ENCODE peak calls at places on chromosome 20, in six cellular contexts. J is esophagus squamous epithelium; R is sigmoid colon; F is neuronal stem cell; M is aorta; Y is CD4-positive, alpha-beta T cell. Z is an unnamed sample.

GRCh38 chr20:10622657-10623418 is 51.0 kb downstream of the JAG1 start:
- DNase-seq in Y (no peak), R (peak), J (no peak), M (peak), F (no peak), Z (no peak)

GRCh38 chr20:7859371-7859802 is 80.9 kb downstream of the HAO1 start:
- DNase-seq in M (no peak), J (no peak), Y (no peak), R (no peak), F (peak), Z (no peak)

GRCh38 chr20:52150440-52151258 is 40.9 kb downstream of the ZFP64 start:
- DNase-seq in F (peak), R (no peak), J (no peak), Y (peak), M (no peak), Z (no peak)

GRCh38 chr20:52130406-52130805 is 61.2 kb downstream of the ZFP64 start:
- DNase-seq in R (no peak), J (no peak), F (no peak), M (no peak), Y (no peak), Z (no peak)

GRCh38 chr20:44648579-44648978 is 2.9 kb downstream of the ADA start:
- DNase-seq in J (no peak), Y (no peak), R (no peak), F (no peak), M (no peak), Z (no peak)

GRCh38 chr20:2162823-2163166 is 61.2 kb downstream of the STK35 start:
- DNase-seq in M (peak), R (peak), Y (no peak), J (no peak), F (no peak), Z (no peak)

GRCh38 chr20:44028341-44028715 is 113.7 kb downstream of the TOX2 start:
- DNase-seq in R (no peak), F (no peak), Y (no peak), J (no peak), M (no peak), Z (no peak)

GRCh38 chr20:48470141-48470540 is 357.7 kb downstream of the PREX1 start:
- DNase-seq in M (no peak), Y (no peak), R (no peak), J (no peak), F (no peak), Z (no peak)

GRCh38 chr20:24131684-24132083 is 143.1 kb upstream of the GGTLC1 start:
- DNase-seq in R (no peak), M (no peak), J (no peak), Y (no peak), F (no peak), Z (no peak)

GRCh38 chr20:57893364-57894001 is 183.7 kb upstream of the PMEPA1 start:
- DNase-seq in M (no peak), J (no peak), Y (no peak), R (peak), F (no peak), Z (no peak)

GRCh38 chr20:58712116-58712822 is 19.7 kb downstream of the NPEPL1 start:
- DNase-seq in J (no peak), R (peak), M (no peak), Y (no peak), F (no peak), Z (no peak)

GRCh38 chr20:46358336-46359058 is 47.9 kb downstream of the ELMO2 start:
- DNase-seq in R (no peak), J (no peak), F (no peak), Y (no peak), M (no peak), Z (no peak)

GRCh38 chr20:17841751-17842191 is 126.8 kb downstream of the SNX5 start:
- DNase-seq in R (peak), F (no peak), J (no peak), Y (no peak), M (peak), Z (no peak)

GRCh38 chr20:47795214-47795667 is 10.0 kb upstream of the SULF2 start:
- DNase-seq in Y (no peak), R (no peak), M (peak), J (no peak), F (no peak), Z (no peak)

GRCh38 chr20:55678970-55679667 is 326.2 kb downstream of the CBLN4 start:
- DNase-seq in F (no peak), M (no peak), Y (no peak), R (no peak), J (no peak), Z (no peak)

GRCh38 chr20:63441777-63442493 is 30.5 kb downstream of the KCNQ2 start:
- DNase-seq in J (no peak), Y (peak), F (no peak), R (no peak), M (no peak), Z (no peak)

GRCh38 chr20:36466089-36466488 is 75.2 kb upstream of the MYL9 start:
- DNase-seq in R (no peak), Y (no peak), M (no peak), F (no peak), J (no peak), Z (no peak)

GRCh38 chr20:48788486-48789072 is 39.2 kb downstream of the PREX1 start:
- DNase-seq in R (no peak), F (no peak), J (no peak), Y (no peak), M (no peak), Z (no peak)

GRCh38 chr20:25454153-25454900 is 46.9 kb downstream of the GINS1 start:
- DNase-seq in Y (no peak), M (no peak), F (no peak), J (no peak), R (no peak), Z (no peak)

GRCh38 chr20:57329608-57330221 is at the start of gene SPO11:
- DNase-seq in R (no peak), M (no peak), Y (no peak), F (no peak), J (no peak), Z (no peak)

GRCh38 chr20:46255440-46256104 is 52.7 kb downstream of the CDH22 start:
- DNase-seq in F (no peak), R (peak), Y (peak), M (peak), J (no peak), Z (peak)

GRCh38 chr20:13788167-13788834 is 3.5 kb downstream of the NDUFAF5 start:
- DNase-seq in M (no peak), J (no peak), F (peak), R (no peak), Y (no peak), Z (no peak)

GRCh38 chr20:43736588-43737091 is 9.8 kb upstream of the GTSF1L start:
- DNase-seq in J (no peak), M (no peak), F (peak), R (no peak), Y (no peak), Z (no peak)

GRCh38 chr20:3092611-3093379 is 8.3 kb upstream of the AVP start:
- DNase-seq in F (no peak), R (no peak), J (no peak), Y (peak), M (no peak), Z (no peak)

GRCh38 chr20:17969276-17969883 is 562 bp downstream of the MGME1 start:
- DNase-seq in M (peak), Y (no peak), F (no peak), R (no peak), J (no peak), Z (no peak)

GRCh38 chr20:52402950-52403349 is 211.4 kb upstream of the ZFP64 start:
- DNase-seq in M (no peak), F (no peak), R (no peak), Y (no peak), J (no peak), Z (no peak)

GRCh38 chr20:21099653-21100589 is 6.2 kb downstream of the LINC00237 start:
- DNase-seq in J (no peak), M (peak), F (no peak), Y (no peak), R (no peak), Z (peak)

GRCh38 chr20:458766-459165 is 3.6 kb downstream of the TBC1D20 start:
- DNase-seq in M (no peak), J (no peak), Y (no peak), F (no peak), R (no peak), Z (no peak)
- H3K27ac ChIP-seq in M (no peak), J (no peak), Y (no peak), F (no peak), R (no peak), Z (no peak)

GRCh38 chr20:4300401-4300800 is 285.0 kb upstream of the RNF24 start:
- DNase-seq in F (no peak), J (no peak), M (no peak), R (no peak), Y (no peak), Z (no peak)

GRCh38 chr20:4299773-4300172 is 284.4 kb upstream of the RNF24 start:
- DNase-seq in F (no peak), R (no peak), J (no peak), M (no peak), Y (no peak), Z (no peak)

GRCh38 chr20:4295226-4295625 is 279.9 kb upstream of the RNF24 start:
- DNase-seq in F (no peak), R (no peak), J (no peak), M (no peak), Y (no peak), Z (no peak)

GRCh38 chr20:4299250-4299649 is 283.9 kb upstream of the RNF24 start:
- DNase-seq in J (no peak), F (no peak), R (no peak), M (no peak), Y (no peak), Z (no peak)

GRCh38 chr20:4297141-4297826 is 281.9 kb upstream of the RNF24 start:
- DNase-seq in Y (no peak), F (no peak), R (peak), J (no peak), M (peak), Z (no peak)
- H3K27ac ChIP-seq in Y (no peak), F (no peak), R (peak), J (peak), M (no peak), Z (no peak)

GRCh38 chr20:35342154-35342769 is 50.0 kb upstream of the FAM83C start:
- DNase-seq in M (no peak), F (no peak), J (no peak), R (no peak), Y (no peak), Z (no peak)

GRCh38 chr20:35340436-35340835 is 48.2 kb upstream of the FAM83C start:
- DNase-seq in F (no peak), R (no peak), Y (no peak), J (no peak), M (no peak), Z (no peak)

GRCh38 chr20:35341366-35342028 is 49.3 kb upstream of the FAM83C start:
- DNase-seq in R (no peak), F (no peak), J (no peak), M (no peak), Y (no peak), Z (no peak)

GRCh38 chr20:35334511-35335101 is 42.4 kb upstream of the FAM83C start:
- DNase-seq in J (no peak), R (no peak), F (no peak), Y (no peak), M (no peak), Z (no peak)

DNA sequence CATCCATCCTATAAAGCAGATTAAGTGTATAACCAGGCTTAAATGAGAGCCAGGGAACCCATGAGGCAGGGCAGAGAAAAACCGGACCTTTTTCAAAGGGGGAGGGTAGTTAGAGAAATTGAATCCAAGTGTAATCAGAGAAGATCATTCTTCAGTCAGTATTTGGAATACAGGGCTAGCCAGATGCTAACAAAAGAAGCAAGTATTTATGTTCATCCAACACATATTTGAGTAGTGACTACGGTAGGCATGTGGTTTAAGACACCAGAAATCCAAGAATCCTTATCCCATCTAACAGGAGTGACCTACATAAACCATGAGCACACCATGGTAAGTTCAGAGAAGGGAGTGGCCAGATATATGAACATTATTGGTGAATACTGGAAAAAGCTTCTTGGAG is 46.8 kb upstream of the FAM83C start:
- DNase-seq in F (no peak), Y (no peak), J (no peak), R (no peak), M (no peak), Z (no peak)
- H3K27ac ChIP-seq in F (no peak), Y (no peak), J (no peak), R (peak), M (no peak), Z (no peak)

GRCh38 chr20:37565134-37565811 is 37.6 kb upstream of the BLCAP start:
- DNase-seq in M (no peak), J (no peak), R (no peak), F (peak), Y (no peak), Z (no peak)
- H3K27ac ChIP-seq in M (no peak), J (no peak), R (no peak), F (peak), Y (no peak), Z (no peak)

DNA sequence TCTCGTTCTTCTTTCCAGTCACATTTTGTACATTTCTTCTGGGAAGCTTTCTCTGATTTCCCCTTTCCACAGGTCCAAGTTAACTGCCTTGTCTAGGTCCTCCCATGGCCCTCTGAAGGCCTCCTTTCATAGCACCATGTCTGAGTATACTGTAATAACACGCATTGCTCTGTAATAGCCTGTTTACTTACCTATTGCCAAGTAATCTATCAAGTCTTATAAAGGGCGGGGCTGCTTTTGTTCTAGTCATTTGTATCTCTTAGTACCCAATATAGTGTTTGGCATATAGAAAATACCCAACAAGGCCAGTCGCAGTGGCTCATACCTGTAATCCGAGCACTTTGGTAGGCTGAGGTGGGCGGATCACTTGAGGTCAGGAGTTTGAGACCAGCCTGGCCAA is 17.9 kb downstream of the PTPN1 start:
- DNase-seq in Y (no peak), F (no peak), R (no peak), J (no peak), M (no peak), Z (no peak)
- H3K27ac ChIP-seq in Y (no peak), F (no peak), R (no peak), J (peak), M (no peak), Z (no peak)

DNA sequence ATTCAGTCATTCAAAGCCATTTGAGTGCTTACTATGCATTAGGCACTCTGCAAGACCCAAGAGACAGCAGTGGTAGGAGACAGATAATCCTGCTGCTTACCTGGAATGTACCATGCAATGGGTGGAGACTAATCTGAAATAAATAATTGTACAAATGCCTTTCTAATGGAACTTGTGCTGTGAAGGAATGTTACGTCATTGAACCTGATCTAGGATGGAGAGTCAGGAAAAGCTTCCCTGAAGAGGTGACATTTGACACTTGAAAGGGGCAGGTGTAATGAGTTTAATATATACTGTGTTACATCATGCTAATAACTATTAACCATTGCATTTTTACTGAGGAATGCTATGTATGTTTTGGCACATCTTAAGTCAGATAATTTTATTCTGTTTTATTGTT is 491.0 kb upstream of the FLRT3 start:
- DNase-seq in M (no peak), F (no peak), J (no peak), Y (no peak), R (no peak), Z (no peak)
- H3K27ac ChIP-seq in M (no peak), F (no peak), J (no peak), Y (no peak), R (no peak), Z (no peak)

GRCh38 chr20:38141889-38142494 is 23.1 kb downstream of the TGM2 start:
- DNase-seq in J (no peak), M (peak), F (no peak), R (no peak), Y (no peak), Z (peak)
- H3K27ac ChIP-seq in J (peak), M (no peak), F (no peak), R (no peak), Y (no peak), Z (peak)

DNA sequence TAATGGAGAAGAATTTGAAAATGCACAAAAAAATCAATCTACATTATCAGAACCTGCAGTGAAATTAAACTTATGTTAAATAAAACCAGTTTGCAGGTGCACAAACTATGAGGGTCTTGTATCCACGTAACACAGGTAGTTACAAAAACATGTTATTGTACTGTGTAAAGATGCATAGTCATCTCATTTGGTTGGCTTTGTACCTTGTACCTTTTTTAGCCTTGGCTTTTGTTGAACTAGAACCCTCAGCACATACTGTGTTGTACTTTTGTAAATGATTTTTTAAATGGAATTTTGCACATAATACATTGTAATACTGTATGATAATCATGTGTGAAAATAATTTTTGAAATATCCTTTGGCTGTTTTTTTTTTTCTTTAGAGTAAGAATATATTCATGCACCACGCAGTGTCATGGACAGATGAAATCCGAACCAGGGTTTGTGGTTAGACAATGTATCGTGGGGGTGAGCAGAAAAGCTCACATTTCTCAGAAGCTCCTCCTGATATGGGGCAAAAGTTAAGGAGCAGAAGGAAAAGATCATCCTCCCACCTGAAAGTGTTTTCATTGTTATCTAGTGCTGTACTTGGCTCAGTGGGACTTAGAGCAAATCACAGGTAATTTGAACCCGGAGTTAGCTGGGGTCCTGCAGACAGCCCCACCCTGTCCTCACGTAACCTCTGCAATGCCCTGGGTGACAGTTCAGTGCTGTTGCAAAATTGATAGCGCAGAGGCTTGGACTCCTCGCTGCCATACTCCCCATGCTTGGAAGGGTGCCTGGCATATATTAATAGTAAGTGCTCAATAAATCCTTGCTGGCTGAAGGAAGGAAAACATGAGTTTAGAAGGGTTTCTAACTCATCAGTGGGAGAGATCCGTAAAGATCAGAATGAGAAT is 14.8 kb upstream of the NAA20 start:
- DNase-seq in Y (no peak), M (no peak), R (no peak), J (no peak), F (no peak), Z (no peak)
- H3K27ac ChIP-seq in Y (no peak), M (peak), R (peak), J (peak), F (no peak), Z (peak)

DNA sequence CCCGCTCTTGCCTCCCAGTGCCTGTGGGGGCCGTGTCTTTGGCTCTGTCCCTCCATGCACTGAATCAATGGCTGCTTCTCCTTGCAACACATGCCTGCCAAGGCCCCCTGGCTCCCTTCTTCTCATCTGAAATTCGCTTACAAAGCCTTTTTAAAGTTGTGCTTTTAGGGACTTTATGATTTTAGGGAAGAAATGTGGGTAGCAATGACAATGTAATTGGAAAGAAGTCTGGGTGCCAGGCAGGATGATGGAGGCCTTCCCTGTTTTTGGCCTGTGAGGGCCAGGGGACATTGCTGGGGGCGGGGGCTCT is 151.3 kb upstream of the RNF24 start:
- DNase-seq in R (no peak), Y (no peak), M (no peak), J (no peak), F (no peak), Z (no peak)
- H3K27ac ChIP-seq in R (no peak), Y (no peak), M (no peak), J (no peak), F (no peak), Z (no peak)

Z was measured in upper lobe of right lung.